ENCODE peak calls at places on chromosomes 12 and 14, in six cellular contexts. One of them, this sample, is unnamed.

GRCh38 chr12:72277415-72277814 is 5.2 kb downstream of the TRHDE start:
- DNase-seq in amniotic stem cell: no peak
- DNase-seq in GM10248: no peak
- DNase-seq in lower lobe of right lung: no peak
- DNase-seq in NCI-H1092: no peak
- DNase-seq in DMS53: peak; percentile 62
- DNase-seq in this sample: peak; percentile 27

GRCh38 chr12:50824914-50825313 is 17.8 kb upstream of the TMPRSS12 start:
- DNase-seq in lower lobe of right lung: no peak
- DNase-seq in NCI-H1092: no peak
- DNase-seq in GM10248: no peak
- DNase-seq in amniotic stem cell: no peak
- DNase-seq in DMS53: peak; percentile 15
- DNase-seq in this sample: no peak

GRCh38 chr12:7017870-7018349 is 366 bp downstream of the LPCAT3 start:
- DNase-seq in NCI-H1092: peak; percentile 59
- DNase-seq in DMS53: peak; percentile 89
- DNase-seq in amniotic stem cell: no peak
- DNase-seq in GM10248: no peak
- DNase-seq in lower lobe of right lung: no peak
- DNase-seq in this sample: no peak

GRCh38 chr12:124919646-124920352 is 5.3 kb upstream of the UBC start:
- DNase-seq in lower lobe of right lung: no peak
- DNase-seq in DMS53: no peak
- DNase-seq in amniotic stem cell: no peak
- DNase-seq in GM10248: peak; percentile 50
- DNase-seq in NCI-H1092: no peak
- DNase-seq in this sample: no peak

GRCh38 chr14:45891417-45892080 is 638.5 kb upstream of the MIS18BP1 start:
- DNase-seq in lower lobe of right lung: no peak
- DNase-seq in GM10248: no peak
- DNase-seq in amniotic stem cell: no peak
- DNase-seq in DMS53: peak; percentile 92
- DNase-seq in NCI-H1092: peak; percentile 92
- DNase-seq in this sample: peak; percentile 3

GRCh38 chr12:45721954-45722353 is 7.6 kb upstream of the ARID2 start:
- DNase-seq in GM10248: no peak
- DNase-seq in DMS53: no peak
- DNase-seq in lower lobe of right lung: no peak
- DNase-seq in amniotic stem cell: no peak
- DNase-seq in NCI-H1092: no peak
- DNase-seq in this sample: no peak

GRCh38 chr12:108696111-108696995 is 35.0 kb downstream of the CORO1C start:
- DNase-seq in lower lobe of right lung: no peak
- DNase-seq in GM10248: no peak
- DNase-seq in NCI-H1092: no peak
- DNase-seq in DMS53: no peak
- DNase-seq in amniotic stem cell: peak; percentile 78
- DNase-seq in this sample: peak; percentile 59

GRCh38 chr14:72479471-72479931 is 414.4 kb downstream of the DPF3 start:
- DNase-seq in GM10248: peak; percentile 27
- DNase-seq in NCI-H1092: no peak
- DNase-seq in lower lobe of right lung: no peak
- DNase-seq in DMS53: no peak
- DNase-seq in amniotic stem cell: no peak
- DNase-seq in this sample: peak; percentile 43

GRCh38 chr12:103470664-103471063 is 25.1 kb downstream of the C12orf42 start:
- DNase-seq in DMS53: no peak
- DNase-seq in NCI-H1092: no peak
- DNase-seq in GM10248: no peak
- DNase-seq in amniotic stem cell: no peak
- DNase-seq in lower lobe of right lung: no peak
- DNase-seq in this sample: peak; percentile 47

GRCh38 chr12:132275110-132275531 is 54.3 kb downstream of the GALNT9 start:
- DNase-seq in DMS53: no peak
- DNase-seq in lower lobe of right lung: peak; percentile 30
- DNase-seq in amniotic stem cell: no peak
- DNase-seq in NCI-H1092: no peak
- DNase-seq in GM10248: no peak
- DNase-seq in this sample: no peak

GRCh38 chr12:97899956-97900355 is 437.4 kb downstream of the RMST start:
- DNase-seq in amniotic stem cell: no peak
- DNase-seq in DMS53: no peak
- DNase-seq in lower lobe of right lung: no peak
- DNase-seq in GM10248: no peak
- DNase-seq in NCI-H1092: no peak
- DNase-seq in this sample: no peak

GRCh38 chr12:42234970-42235369 is 3.1 kb downstream of the YAF2 start:
- DNase-seq in NCI-H1092: no peak
- DNase-seq in DMS53: no peak
- DNase-seq in GM10248: no peak
- DNase-seq in amniotic stem cell: no peak
- DNase-seq in lower lobe of right lung: no peak
- DNase-seq in this sample: no peak

GRCh38 chr14:38762845-38763244 is 340.2 kb downstream of the SEC23A start:
- DNase-seq in lower lobe of right lung: no peak
- DNase-seq in amniotic stem cell: no peak
- DNase-seq in GM10248: no peak
- DNase-seq in NCI-H1092: no peak
- DNase-seq in DMS53: no peak
- DNase-seq in this sample: no peak

GRCh38 chr12:3097836-3098235 is 20.7 kb downstream of the TSPAN9 start:
- DNase-seq in lower lobe of right lung: no peak
- DNase-seq in NCI-H1092: no peak
- DNase-seq in DMS53: no peak
- DNase-seq in GM10248: no peak
- DNase-seq in amniotic stem cell: no peak
- DNase-seq in this sample: peak; percentile 20

GRCh38 chr14:59154383-59154782 is 34.1 kb upstream of the DAAM1 start:
- DNase-seq in GM10248: no peak
- DNase-seq in lower lobe of right lung: no peak
- DNase-seq in DMS53: no peak
- DNase-seq in amniotic stem cell: no peak
- DNase-seq in NCI-H1092: no peak
- DNase-seq in this sample: no peak